ENCODE peak calls at places on chromosomes 12 and 14, in seven cellular contexts. One of them, this sample, is unnamed.

GRCh38 chr14:24483604-24484252 is 24.3 kb downstream of the CMA1 start:
- DNase-seq in neural progenitor cell: no peak
- DNase-seq in OCI-LY7: no peak
- DNase-seq in hepatocyte: no peak
- DNase-seq in GM23338: no peak
- DNase-seq in GM23248: no peak
- DNase-seq in SK-N-SH: no peak
- DNase-seq in this sample: no peak

GRCh38 chr14:22070119-22070982 is 396.7 kb upstream of the OR4E1 start:
- DNase-seq in neural progenitor cell: peak
- DNase-seq in OCI-LY7: peak
- DNase-seq in hepatocyte: no peak
- DNase-seq in GM23338: peak
- DNase-seq in GM23248: peak
- DNase-seq in SK-N-SH: no peak
- DNase-seq in this sample: peak

GRCh38 chr12:125331342-125332052 is 266.3 kb downstream of the AACS start:
- DNase-seq in neural progenitor cell: no peak
- DNase-seq in OCI-LY7: no peak
- DNase-seq in hepatocyte: peak
- DNase-seq in GM23338: peak
- DNase-seq in GM23248: peak
- DNase-seq in SK-N-SH: no peak
- DNase-seq in this sample: no peak

GRCh38 chr14:31410048-31410654 is 10.2 kb downstream of the HEATR5A start:
- DNase-seq in neural progenitor cell: peak
- DNase-seq in OCI-LY7: peak
- DNase-seq in hepatocyte: no peak
- DNase-seq in GM23338: no peak
- DNase-seq in GM23248: no peak
- DNase-seq in SK-N-SH: no peak
- DNase-seq in this sample: no peak

GRCh38 chr12:11771895-11772502 is 122.5 kb downstream of the ETV6 start:
- DNase-seq in neural progenitor cell: no peak
- DNase-seq in OCI-LY7: no peak
- DNase-seq in hepatocyte: no peak
- DNase-seq in GM23338: no peak
- DNase-seq in GM23248: no peak
- DNase-seq in SK-N-SH: no peak
- DNase-seq in this sample: no peak

GRCh38 chr14:69443296-69443805 is 41.2 kb upstream of the PLEKHD1 start:
- DNase-seq in neural progenitor cell: no peak
- DNase-seq in OCI-LY7: no peak
- DNase-seq in hepatocyte: no peak
- DNase-seq in GM23338: no peak
- DNase-seq in GM23248: peak
- DNase-seq in SK-N-SH: no peak
- DNase-seq in this sample: no peak

GRCh38 chr12:57216014-57216891 is at the start of gene NXPH4:
- DNase-seq in neural progenitor cell: peak
- DNase-seq in OCI-LY7: peak
- DNase-seq in hepatocyte: peak
- DNase-seq in GM23338: peak
- DNase-seq in GM23248: peak
- DNase-seq in SK-N-SH: peak
- DNase-seq in this sample: peak

GRCh38 chr12:28063355-28063885 is 90.9 kb upstream of the PTHLH start:
- DNase-seq in neural progenitor cell: no peak
- DNase-seq in OCI-LY7: no peak
- DNase-seq in hepatocyte: no peak
- DNase-seq in GM23338: no peak
- DNase-seq in GM23248: no peak
- DNase-seq in SK-N-SH: no peak
- DNase-seq in this sample: no peak

GRCh38 chr12:47082963-47083621 is 3.3 kb upstream of the AMIGO2 start:
- DNase-seq in neural progenitor cell: no peak
- DNase-seq in OCI-LY7: no peak
- DNase-seq in hepatocyte: peak
- DNase-seq in GM23338: no peak
- DNase-seq in GM23248: peak
- DNase-seq in SK-N-SH: no peak
- DNase-seq in this sample: no peak

GRCh38 chr12:107091989-107092641 is 1.2 kb downstream of the CRY1 start:
- DNase-seq in neural progenitor cell: peak
- DNase-seq in OCI-LY7: peak
- DNase-seq in hepatocyte: peak
- DNase-seq in GM23338: peak
- DNase-seq in GM23248: peak
- DNase-seq in SK-N-SH: peak
- DNase-seq in this sample: peak

GRCh38 chr14:55267816-55268215 is 3.4 kb upstream of the FBXO34 start:
- DNase-seq in neural progenitor cell: no peak
- DNase-seq in OCI-LY7: no peak
- DNase-seq in hepatocyte: peak
- DNase-seq in GM23338: no peak
- DNase-seq in GM23248: peak
- DNase-seq in SK-N-SH: no peak
- DNase-seq in this sample: no peak

GRCh38 chr14:104975481-104976197 is 2.5 kb downstream of the AHNAK2 start:
- DNase-seq in neural progenitor cell: peak
- DNase-seq in OCI-LY7: peak
- DNase-seq in hepatocyte: peak
- DNase-seq in GM23338: peak
- DNase-seq in GM23248: no peak
- DNase-seq in SK-N-SH: peak
- DNase-seq in this sample: no peak

GRCh38 chr14:78327426-78328210 is 157.4 kb downstream of the NRXN3 start:
- DNase-seq in neural progenitor cell: no peak
- DNase-seq in OCI-LY7: no peak
- DNase-seq in hepatocyte: no peak
- DNase-seq in GM23338: peak
- DNase-seq in GM23248: no peak
- DNase-seq in SK-N-SH: no peak
- DNase-seq in this sample: no peak

GRCh38 chr12:106030210-106031175 is 108.3 kb downstream of the NUAK1 start:
- DNase-seq in neural progenitor cell: no peak
- DNase-seq in OCI-LY7: no peak
- DNase-seq in hepatocyte: peak
- DNase-seq in GM23338: peak
- DNase-seq in GM23248: peak
- DNase-seq in SK-N-SH: peak
- DNase-seq in this sample: peak

GRCh38 chr14:36013483-36013882 is 163.0 kb downstream of the PTCSC3 start:
- DNase-seq in neural progenitor cell: no peak
- DNase-seq in OCI-LY7: no peak
- DNase-seq in hepatocyte: no peak
- DNase-seq in GM23338: no peak
- DNase-seq in GM23248: no peak
- DNase-seq in SK-N-SH: no peak
- DNase-seq in this sample: no peak

GRCh38 chr12:47742253-47742825 is 16.3 kb downstream of the RAPGEF3 start:
- DNase-seq in neural progenitor cell: peak
- DNase-seq in OCI-LY7: peak
- DNase-seq in hepatocyte: peak
- DNase-seq in GM23338: peak
- DNase-seq in GM23248: peak
- DNase-seq in SK-N-SH: peak
- DNase-seq in this sample: peak

GRCh38 chr12:132597333-132598283 is 12.8 kb downstream of the LRCOL1 start:
- DNase-seq in neural progenitor cell: peak
- DNase-seq in OCI-LY7: peak
- DNase-seq in hepatocyte: peak
- DNase-seq in GM23338: peak
- DNase-seq in GM23248: peak
- DNase-seq in SK-N-SH: no peak
- DNase-seq in this sample: no peak

GRCh38 chr14:63663428-63664142 is 21.9 kb upstream of the WDR89 start:
- DNase-seq in neural progenitor cell: no peak
- DNase-seq in OCI-LY7: peak
- DNase-seq in hepatocyte: no peak
- DNase-seq in GM23338: no peak
- DNase-seq in GM23248: peak
- DNase-seq in SK-N-SH: no peak
- DNase-seq in this sample: no peak

GRCh38 chr14:52545584-52546317 is 6.6 kb downstream of the TXNDC16 start:
- DNase-seq in neural progenitor cell: no peak
- DNase-seq in OCI-LY7: peak
- DNase-seq in hepatocyte: no peak
- DNase-seq in GM23338: no peak
- DNase-seq in GM23248: no peak
- DNase-seq in SK-N-SH: no peak
- DNase-seq in this sample: no peak

GRCh38 chr12:89529738-89530137 is 3.9 kb upstream of the POC1B start:
- DNase-seq in neural progenitor cell: peak
- DNase-seq in OCI-LY7: peak
- DNase-seq in hepatocyte: peak
- DNase-seq in GM23338: peak
- DNase-seq in GM23248: peak
- DNase-seq in SK-N-SH: peak
- DNase-seq in this sample: peak

GRCh38 chr14:23379331-23380196 is 2.7 kb downstream of the CMTM5 start:
- DNase-seq in neural progenitor cell: peak
- DNase-seq in OCI-LY7: peak
- DNase-seq in hepatocyte: peak
- DNase-seq in GM23338: peak
- DNase-seq in GM23248: peak
- DNase-seq in SK-N-SH: peak
- DNase-seq in this sample: peak

GRCh38 chr14:53695692-53696091 is 260.9 kb downstream of the BMP4 start:
- DNase-seq in neural progenitor cell: no peak
- DNase-seq in OCI-LY7: no peak
- DNase-seq in hepatocyte: no peak
- DNase-seq in GM23338: no peak
- DNase-seq in GM23248: no peak
- DNase-seq in SK-N-SH: no peak
- DNase-seq in this sample: no peak

GRCh38 chr12:76552343-76552938 is 7.1 kb downstream of the OSBPL8 start:
- DNase-seq in neural progenitor cell: no peak
- DNase-seq in OCI-LY7: no peak
- DNase-seq in hepatocyte: no peak
- DNase-seq in GM23338: no peak
- DNase-seq in GM23248: peak
- DNase-seq in SK-N-SH: no peak
- DNase-seq in this sample: no peak

GRCh38 chr14:45133683-45134050 is 614 bp downstream of the FKBP3 start:
- DNase-seq in neural progenitor cell: no peak
- DNase-seq in OCI-LY7: no peak
- DNase-seq in hepatocyte: no peak
- DNase-seq in GM23338: no peak
- DNase-seq in GM23248: no peak
- DNase-seq in SK-N-SH: no peak
- DNase-seq in this sample: no peak

GRCh38 chr14:45135181-45135580 is 549 bp upstream of the FANCM start:
- DNase-seq in neural progenitor cell: peak
- DNase-seq in OCI-LY7: peak
- DNase-seq in hepatocyte: peak
- DNase-seq in GM23338: no peak
- DNase-seq in GM23248: peak
- DNase-seq in SK-N-SH: no peak
- DNase-seq in this sample: no peak

GRCh38 chr14:45140661-45141187 is 5.0 kb downstream of the FANCM start:
- DNase-seq in neural progenitor cell: no peak
- DNase-seq in OCI-LY7: no peak
- DNase-seq in hepatocyte: no peak
- DNase-seq in GM23338: peak
- DNase-seq in GM23248: no peak
- DNase-seq in SK-N-SH: no peak
- DNase-seq in this sample: no peak

GRCh38 chr14:45134051-45134958 is at the start of gene FKBP3:
- DNase-seq in neural progenitor cell: peak
- DNase-seq in OCI-LY7: peak
- DNase-seq in hepatocyte: peak
- DNase-seq in GM23338: peak
- DNase-seq in GM23248: peak
- DNase-seq in SK-N-SH: peak
- DNase-seq in this sample: peak

GRCh38 chr14:45135659-45136314 is at the start of gene FANCM:
- DNase-seq in neural progenitor cell: peak
- DNase-seq in OCI-LY7: peak
- DNase-seq in hepatocyte: peak
- DNase-seq in GM23338: peak
- DNase-seq in GM23248: peak
- DNase-seq in SK-N-SH: peak
- DNase-seq in this sample: peak
- TF ChIP-seq EZH2phosphoT487 in neural progenitor cell: no peak
- TF ChIP-seq EZH2phosphoT487 in OCI-LY7: no peak
- TF ChIP-seq EZH2phosphoT487 in hepatocyte: no peak
- TF ChIP-seq EZH2phosphoT487 in GM23338: no peak
- TF ChIP-seq EZH2phosphoT487 in GM23248: no peak
- TF ChIP-seq EZH2phosphoT487 in SK-N-SH: no peak
- TF ChIP-seq EZH2phosphoT487 in this sample: no peak

DNA sequence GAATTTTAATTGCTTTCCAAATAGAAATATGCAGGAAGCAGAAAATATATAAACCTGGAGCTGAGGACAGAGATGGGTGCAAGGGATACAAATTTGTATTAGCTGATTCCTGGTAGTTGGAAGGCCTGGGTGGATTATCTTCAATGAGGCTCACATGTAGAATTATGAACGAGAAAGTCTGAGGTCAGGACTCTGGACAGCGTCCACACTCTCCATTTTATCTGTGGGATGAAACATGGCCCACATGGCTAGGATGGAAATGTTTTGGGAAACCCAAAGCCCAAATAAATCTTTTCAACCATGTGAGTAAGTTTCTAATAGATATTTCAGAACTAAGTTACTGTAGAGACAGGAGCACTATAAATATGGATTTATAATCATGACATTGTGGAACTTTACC is 256.1 kb downstream of the APAF1 start:
- DNase-seq in neural progenitor cell: peak
- DNase-seq in OCI-LY7: no peak
- DNase-seq in hepatocyte: peak
- DNase-seq in GM23338: no peak
- DNase-seq in GM23248: peak
- DNase-seq in SK-N-SH: no peak
- DNase-seq in this sample: no peak
- TF ChIP-seq EZH2phosphoT487 in neural progenitor cell: no peak
- TF ChIP-seq EZH2phosphoT487 in OCI-LY7: no peak
- TF ChIP-seq EZH2phosphoT487 in hepatocyte: no peak
- TF ChIP-seq EZH2phosphoT487 in GM23338: no peak
- TF ChIP-seq EZH2phosphoT487 in GM23248: no peak
- TF ChIP-seq EZH2phosphoT487 in SK-N-SH: no peak
- TF ChIP-seq EZH2phosphoT487 in this sample: no peak

DNA sequence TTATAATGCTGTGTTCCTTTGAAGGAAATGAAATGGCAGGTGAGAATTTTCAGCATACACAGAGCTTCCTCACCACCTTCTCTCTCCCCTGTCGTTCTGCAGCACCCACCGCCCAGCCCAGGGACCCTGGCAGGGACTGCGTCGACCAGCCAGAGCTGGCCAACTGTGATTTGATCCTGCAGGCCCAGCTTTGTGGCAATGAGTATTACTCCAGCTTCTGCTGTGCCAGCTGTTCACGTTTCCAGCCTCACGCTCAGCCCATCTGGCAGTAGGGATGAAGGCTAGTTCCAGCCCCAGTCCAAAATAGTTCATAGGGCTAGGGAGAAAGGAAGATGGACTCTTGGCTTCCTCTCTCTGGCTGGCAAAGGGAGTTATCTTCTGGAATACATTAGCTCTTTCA is 35.1 kb downstream of the PAPLN start:
- DNase-seq in neural progenitor cell: no peak
- DNase-seq in OCI-LY7: no peak
- DNase-seq in hepatocyte: no peak
- DNase-seq in GM23338: no peak
- DNase-seq in GM23248: no peak
- DNase-seq in SK-N-SH: no peak
- DNase-seq in this sample: no peak
- TF ChIP-seq EZH2phosphoT487 in neural progenitor cell: no peak
- TF ChIP-seq EZH2phosphoT487 in OCI-LY7: no peak
- TF ChIP-seq EZH2phosphoT487 in hepatocyte: no peak
- TF ChIP-seq EZH2phosphoT487 in GM23338: no peak
- TF ChIP-seq EZH2phosphoT487 in GM23248: no peak
- TF ChIP-seq EZH2phosphoT487 in SK-N-SH: no peak
- TF ChIP-seq EZH2phosphoT487 in this sample: no peak

GRCh38 chr12:3220382-3221321 is 143.5 kb downstream of the TSPAN9 start:
- DNase-seq in neural progenitor cell: no peak
- DNase-seq in OCI-LY7: no peak
- DNase-seq in hepatocyte: no peak
- DNase-seq in GM23338: no peak
- DNase-seq in GM23248: no peak
- DNase-seq in SK-N-SH: no peak
- DNase-seq in this sample: no peak
- TF ChIP-seq EZH2phosphoT487 in neural progenitor cell: no peak
- TF ChIP-seq EZH2phosphoT487 in OCI-LY7: no peak
- TF ChIP-seq EZH2phosphoT487 in hepatocyte: no peak
- TF ChIP-seq EZH2phosphoT487 in GM23338: no peak
- TF ChIP-seq EZH2phosphoT487 in GM23248: no peak
- TF ChIP-seq EZH2phosphoT487 in SK-N-SH: no peak
- TF ChIP-seq EZH2phosphoT487 in this sample: no peak

This sample was measured in MM.1S.